ENCODE peak calls at places on chromosomes 7 and 10, in six cellular contexts. Q, V, W, F, P and L are unnamed samples.

GRCh38 chr10:29646238-29646902 is 11.6 kb upstream of the SVIL start:
- DNase-seq in Q (no peak), W (no peak), P (peak; percentile 25), F (no peak), V (peak; percentile 77), L (peak; percentile 95)

GRCh38 chr10:123583639-123584418 is 82.3 kb upstream of the GPR26 start:
- DNase-seq in V (peak; percentile 64), Q (no peak), W (peak; percentile 19), F (peak; percentile 91), P (peak; percentile 7), L (peak; percentile 97)

GRCh38 chr7:95529701-95530100 is 44.0 kb downstream of the ASB4 start:
- DNase-seq in V (no peak), W (no peak), P (no peak), F (no peak), Q (no peak), L (no peak)

GRCh38 chr7:123661765-123662164 is 6.1 kb downstream of the LMOD2 start:
- DNase-seq in F (no peak), V (no peak), Q (no peak), W (no peak), P (no peak), L (no peak)

GRCh38 chr10:21989453-21990154 is 13.9 kb downstream of the DNAJC1 start:
- DNase-seq in V (peak; percentile 77), P (peak; percentile 20), W (peak; percentile 43), F (peak; percentile 64), Q (no peak), L (peak; percentile 75)

GRCh38 chr10:110226926-110227641 is 19.7 kb downstream of the MXI1 start:
- DNase-seq in V (peak; percentile 15), Q (no peak), W (no peak), P (peak; percentile 78), F (peak; percentile 59), L (peak; percentile 70)

GRCh38 chr7:127938588-127938987 is 92.6 kb downstream of the LRRC4 start:
- DNase-seq in P (no peak), F (no peak), Q (no peak), W (no peak), V (peak; percentile 86), L (peak; percentile 88)

GRCh38 chr10:133476641-133476990 is 22.9 kb downstream of the SCART1 start:
- DNase-seq in F (no peak), W (no peak), Q (no peak), P (no peak), V (no peak), L (no peak)

GRCh38 chr7:33743594-33743993 is 161.7 kb upstream of the BMPER start:
- DNase-seq in P (no peak), V (peak; percentile 93), Q (peak; percentile 21), W (no peak), F (no peak), L (peak; percentile 89)

GRCh38 chr10:130741901-130742625 is 569.5 kb downstream of the TCERG1L start:
- DNase-seq in F (no peak), W (no peak), P (no peak), V (no peak), Q (no peak), L (no peak)

GRCh38 chr10:85319826-85320225 is 991.4 kb downstream of the CCSER2 start:
- DNase-seq in V (no peak), P (no peak), W (no peak), F (no peak), Q (no peak), L (no peak)

GRCh38 chr7:30091431-30092386 is 43.1 kb upstream of the MTURN start:
- DNase-seq in F (no peak), W (no peak), V (peak; percentile 87), Q (no peak), P (no peak), L (peak; percentile 87)